ENCODE peak calls at places on chromosome 22, in ten cellular contexts. B is A549; Z is neural progenitor cell; R is ovary; C is aorta; D is left ventricle myocardium inferior; I is lower lobe of right lung; Q is CD4-positive, CD25-positive, alpha-beta regulatory T cell; F is IMR-90; G is CD4-positive, alpha-beta memory T cell. A is an unnamed sample. For H3K9me3, the result is how much of the 10 kb centered on the place peaks cover.

GRCh38 chr22:50530857-50531545 is 1.2 kb upstream of the TYMP start:
- DNase-seq in B (peak), Z (peak), R (peak), C (peak), D (peak), I (peak), Q (peak), F (peak), G (peak), A (peak)

GRCh38 chr22:30277547-30278344 is 11.1 kb upstream of the OSM start:
- DNase-seq in B (no peak), Z (peak), R (no peak), C (peak), D (no peak), I (no peak), Q (no peak), F (peak), G (no peak), A (no peak)

GRCh38 chr22:26526165-26526564 is 13.9 kb upstream of the TFIP11 start:
- DNase-seq in B (no peak), Z (no peak), R (no peak), C (no peak), D (no peak), I (no peak), Q (no peak), F (no peak), G (no peak), A (no peak)

GRCh38 chr22:29071261-29072045 is 1.4 kb upstream of the KREMEN1 start:
- DNase-seq in B (peak), Z (peak), R (peak), C (peak), D (no peak), I (peak), Q (peak), F (peak), G (no peak), A (peak)

GRCh38 chr22:17198188-17199130 is 20.8 kb downstream of the ADA2 start:
- DNase-seq in B (no peak), Z (peak), R (no peak), C (no peak), D (peak), I (peak), Q (no peak), F (no peak), G (no peak), A (peak)

GRCh38 chr22:29313126-29314071 is 2.1 kb downstream of the RASL10A start:
- DNase-seq in B (peak), Z (peak), R (no peak), C (peak), D (no peak), I (peak), Q (no peak), F (no peak), G (peak), A (peak)

GRCh38 chr22:42930810-42931420 is 73.8 kb upstream of the ARFGAP3 start:
- DNase-seq in B (peak), Z (no peak), R (no peak), C (peak), D (peak), I (no peak), Q (no peak), F (peak), G (no peak), A (no peak)

GRCh38 chr22:29204617-29205183 is 996 bp upstream of the EMID1 start:
- DNase-seq in B (no peak), Z (no peak), R (no peak), C (no peak), D (no peak), I (no peak), Q (no peak), F (no peak), G (no peak), A (no peak)

GRCh38 chr22:24465975-24466374 is 29.2 kb upstream of the UPB1 start:
- DNase-seq in B (no peak), Z (no peak), R (no peak), C (no peak), D (no peak), I (no peak), Q (no peak), F (no peak), G (no peak), A (no peak)

GRCh38 chr22:27777128-27777527 is 24.4 kb downstream of the MN1 start:
- DNase-seq in B (no peak), Z (no peak), R (no peak), C (no peak), D (no peak), I (no peak), Q (no peak), F (no peak), G (no peak), A (no peak)

GRCh38 chr22:17717708-17718107 is 56.6 kb downstream of the BID start:
- DNase-seq in B (no peak), Z (no peak), R (no peak), C (no peak), D (no peak), I (no peak), Q (no peak), F (peak), G (no peak), A (no peak)

GRCh38 chr22:24156146-24156914 is 25.0 kb upstream of the SUSD2 start:
- DNase-seq in B (no peak), Z (peak), R (no peak), C (peak), D (peak), I (peak), Q (peak), F (peak), G (peak), A (peak)

GRCh38 chr22:31272522-31273446 is 19.5 kb downstream of the PIK3IP1 start:
- DNase-seq in B (peak), Z (peak), R (peak), C (no peak), D (no peak), I (no peak), Q (peak), F (peak), G (no peak), A (peak)

GRCh38 chr22:24432059-24432853 is 4.9 kb downstream of the ADORA2A start:
- DNase-seq in B (no peak), Z (no peak), R (peak), C (peak), D (peak), I (no peak), Q (no peak), F (peak), G (no peak), A (peak)

GRCh38 chr22:43288807-43289417 is 54.3 kb downstream of the SCUBE1 start:
- DNase-seq in B (no peak), Z (peak), R (no peak), C (no peak), D (no peak), I (no peak), Q (no peak), F (no peak), G (no peak), A (no peak)

GRCh38 chr22:36925388-36926290 is 12.2 kb downstream of the CSF2RB start:
- DNase-seq in B (no peak), Z (no peak), R (no peak), C (no peak), D (no peak), I (no peak), Q (no peak), F (peak), G (no peak), A (no peak)

GRCh38 chr22:49272546-49273125 is 555.0 kb downstream of the BRD1 start:
- DNase-seq in B (no peak), Z (no peak), R (no peak), C (no peak), D (no peak), I (no peak), Q (no peak), F (no peak), G (no peak), A (no peak)

GRCh38 chr22:38505595-38506117 is 455 bp downstream of the DDX17 start:
- DNase-seq in B (peak), Z (peak), R (peak), C (peak), D (peak), I (peak), Q (no peak), F (peak), G (peak), A (peak)

GRCh38 chr22:43446881-43447280 is 35.1 kb downstream of the MPPED1 start:
- DNase-seq in B (peak), Z (no peak), R (no peak), C (no peak), D (no peak), I (no peak), Q (no peak), F (no peak), G (no peak), A (peak)

GRCh38 chr22:32058656-32059280 is 15.7 kb downstream of the SLC5A1 start:
- DNase-seq in B (no peak), Z (no peak), R (no peak), C (no peak), D (no peak), I (no peak), Q (no peak), F (no peak), G (no peak), A (no peak)

GRCh38 chr22:44369241-44369652 is 56.5 kb upstream of the SHISAL1 start:
- DNase-seq in B (no peak), Z (peak), R (peak), C (peak), D (peak), I (peak), Q (no peak), F (no peak), G (no peak), A (no peak)

DNA sequence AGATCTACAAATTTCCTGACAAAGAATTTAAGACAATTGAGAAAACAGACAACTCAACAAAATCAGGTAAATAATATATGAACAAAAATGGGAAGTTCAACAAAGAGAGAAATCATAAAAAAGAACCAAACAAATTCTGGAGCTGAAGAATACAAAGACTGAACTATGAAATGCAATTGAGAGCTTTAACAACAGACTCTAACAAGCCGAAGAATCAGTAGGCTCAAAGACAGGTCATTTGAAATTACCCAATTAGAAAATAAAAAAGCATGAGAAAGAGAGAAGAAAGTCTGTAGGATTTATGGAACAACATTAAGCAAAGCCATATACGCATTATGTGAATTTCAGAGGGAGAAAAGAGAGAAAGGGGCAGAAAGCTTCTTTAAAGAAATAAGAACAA is 72.8 kb downstream of the TBC1D22A start:
- DNase-seq in B (no peak), Z (no peak), R (no peak), C (no peak), D (no peak), I (no peak), Q (no peak), F (no peak), G (no peak), A (no peak)
- H3K9me3 ChIP-seq in B (under half), Z (under half), R (under half), C (under half), D (under half), I (under half), Q (under half), F (under half), G (under half), A (under half)

GRCh38 chr22:40877488-40877887 is 15.6 kb upstream of the DNAJB7 start:
- DNase-seq in B (no peak), Z (no peak), R (no peak), C (no peak), D (no peak), I (no peak), Q (no peak), F (no peak), G (no peak), A (no peak)
- H3K9me3 ChIP-seq in B (under half), Z (under half), R (under half), C (under half), D (under half), I (under half), Q (under half), F (under half), G (under half), A (under half)

DNA sequence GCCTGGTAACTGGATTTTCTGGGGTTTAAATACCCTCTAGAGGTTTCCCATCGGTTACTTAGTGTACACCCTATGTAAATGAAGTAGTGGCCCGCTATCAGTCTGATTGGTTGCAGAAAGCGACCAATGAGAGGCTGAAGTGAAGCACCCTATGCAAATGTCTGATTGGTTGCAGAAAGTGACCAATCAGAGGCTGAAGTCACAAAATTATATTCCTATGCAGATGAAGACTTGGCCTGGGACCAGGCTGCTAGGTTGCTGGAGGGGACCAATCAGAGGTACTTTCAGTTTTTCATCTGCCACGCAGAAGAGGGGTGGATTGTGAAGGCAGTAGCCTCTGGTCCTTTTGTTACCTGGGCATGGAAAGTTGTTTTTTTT is 134.8 kb downstream of the TBC1D22A start:
- DNase-seq in B (peak), Z (no peak), R (no peak), C (no peak), D (no peak), I (no peak), Q (no peak), F (no peak), G (no peak), A (peak)
- H3K9me3 ChIP-seq in B (under half), Z (under half), R (under half), C (under half), D (under half), I (under half), Q (under half), F (under half), G (under half), A (under half)

GRCh38 chr22:47696776-47697175 is 934.3 kb downstream of the TBC1D22A start:
- DNase-seq in B (no peak), Z (no peak), R (no peak), C (no peak), D (no peak), I (no peak), Q (no peak), F (no peak), G (no peak), A (no peak)

GRCh38 chr22:47693606-47694005 is 931.2 kb downstream of the TBC1D22A start:
- DNase-seq in B (no peak), Z (no peak), R (no peak), C (no peak), D (no peak), I (no peak), Q (no peak), F (no peak), G (no peak), A (no peak)

GRCh38 chr22:47695176-47695575 is 932.7 kb downstream of the TBC1D22A start:
- DNase-seq in B (no peak), Z (no peak), R (no peak), C (no peak), D (no peak), I (no peak), Q (no peak), F (no peak), G (no peak), A (no peak)

GRCh38 chr22:47692811-47693210 is 930.4 kb downstream of the TBC1D22A start:
- DNase-seq in B (no peak), Z (no peak), R (no peak), C (no peak), D (no peak), I (no peak), Q (no peak), F (no peak), G (no peak), A (no peak)

DNA sequence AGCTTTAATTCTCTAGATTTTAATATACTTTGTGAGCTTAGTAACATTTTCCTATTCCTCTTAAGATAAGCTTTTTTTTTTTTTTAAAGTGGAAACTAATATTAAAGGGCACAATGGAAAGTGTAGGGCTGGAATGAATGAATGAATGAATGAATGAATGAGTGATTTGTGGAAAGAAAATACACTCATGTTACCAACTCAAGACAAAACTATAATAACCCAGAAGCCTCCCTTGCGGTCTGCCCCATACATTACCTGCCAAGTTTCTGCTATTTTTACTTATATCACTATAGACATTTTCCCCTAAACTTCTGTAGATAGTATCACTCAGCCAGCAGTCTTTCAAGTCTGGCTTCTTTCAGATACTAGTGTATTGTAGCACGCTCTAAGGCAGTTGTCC is 932.1 kb downstream of the TBC1D22A start:
- DNase-seq in B (no peak), Z (no peak), R (no peak), C (no peak), D (no peak), I (no peak), Q (no peak), F (no peak), G (no peak), A (no peak)
- H3K9me3 ChIP-seq in B (under half), Z (under half), R (under half), C (under half), D (under half), I (under half), Q (under half), F (under half), G (under half), A (under half)